ENCODE peak calls at places on chromosomes 16 and 17, in ten cellular contexts. R is EL; Q is stimulated activated CD8-positive, alpha-beta memory T cell treated with anti-CD3 and anti-CD28 coated beads, Interleukin-4, amount 100 ng/mL, for 4 hours; K is AG04450; M is RPMI8226; V is neural crest cell; H is CD8-positive, alpha-beta memory T cell; G is fibroblast of pulmonary artery; J is mammary epithelial cell; A is SK-N-DZ. F is an unnamed sample.

GRCh38 chr17:20896153-20896649 is 146.6 kb downstream of the USP22 start:
- DNase-seq in R (peak), Q (no peak), K (no peak), M (no peak), V (no peak), H (peak), G (peak), J (peak), A (no peak), F (no peak)

GRCh38 chr17:72297326-72298115 is 176.7 kb downstream of the SOX9 start:
- DNase-seq in R (peak), Q (no peak), K (no peak), M (no peak), V (no peak), H (no peak), G (peak), J (peak), A (no peak), F (no peak)

GRCh38 chr17:73492802-73493139 is 151.5 kb downstream of the SDK2 start:
- DNase-seq in R (no peak), Q (no peak), K (no peak), M (no peak), V (no peak), H (no peak), G (no peak), J (no peak), A (peak), F (no peak)

GRCh38 chr17:77315551-77316190 is 174.9 kb downstream of the SEC14L1 start:
- DNase-seq in R (no peak), Q (no peak), K (no peak), M (no peak), V (no peak), H (no peak), G (no peak), J (no peak), A (peak), F (no peak)

GRCh38 chr17:67156269-67157199 is 88.5 kb downstream of the HELZ start:
- DNase-seq in R (peak), Q (no peak), K (no peak), M (no peak), V (no peak), H (no peak), G (peak), J (peak), A (no peak), F (no peak)

GRCh38 chr17:48626470-48627241 is 498 bp upstream of the HOXB9 start:
- DNase-seq in R (peak), Q (no peak), K (no peak), M (no peak), V (no peak), H (peak), G (peak), J (no peak), A (no peak), F (no peak)

GRCh38 chr16:68732741-68733399 is 4.2 kb upstream of the CDH1 start:
- DNase-seq in R (no peak), Q (no peak), K (no peak), M (no peak), V (no peak), H (no peak), G (no peak), J (no peak), A (no peak), F (no peak)

GRCh38 chr17:42493324-42493723 is 34.6 kb downstream of the ATP6V0A1 start:
- DNase-seq in R (no peak), Q (no peak), K (no peak), M (no peak), V (no peak), H (no peak), G (no peak), J (no peak), A (no peak), F (no peak)

GRCh38 chr17:46044989-46045388 is 45.9 kb downstream of the STH start:
- DNase-seq in R (no peak), Q (no peak), K (no peak), M (no peak), V (no peak), H (no peak), G (no peak), J (no peak), A (no peak), F (no peak)

GRCh38 chr16:54282923-54283734 is 3.5 kb downstream of the IRX3 start:
- DNase-seq in R (no peak), Q (no peak), K (no peak), M (no peak), V (no peak), H (no peak), G (no peak), J (peak), A (no peak), F (no peak)

GRCh38 chr16:1950559-1950958 is 3.9 kb downstream of the RPL3L start:
- DNase-seq in R (no peak), Q (no peak), K (no peak), M (no peak), V (no peak), H (no peak), G (no peak), J (no peak), A (no peak), F (no peak)

GRCh38 chr17:62882878-62883277 is 74.8 kb upstream of the MARCHF10 start:
- DNase-seq in R (peak), Q (no peak), K (no peak), M (no peak), V (no peak), H (no peak), G (peak), J (no peak), A (no peak), F (no peak)

GRCh38 chr17:7014995-7015586 is 2.7 kb downstream of the RNASEK start:
- DNase-seq in R (peak), Q (peak), K (no peak), M (peak), V (no peak), H (peak), G (peak), J (peak), A (no peak), F (no peak)

GRCh38 chr17:58338907-58339774 is 10.5 kb upstream of the TSPOAP1 start:
- DNase-seq in R (peak), Q (no peak), K (peak), M (peak), V (no peak), H (no peak), G (peak), J (no peak), A (peak), F (no peak)

GRCh38 chr17:82935944-82936767 is 96.3 kb upstream of the ZNF750 start:
- DNase-seq in R (no peak), Q (no peak), K (no peak), M (no peak), V (no peak), H (no peak), G (no peak), J (no peak), A (no peak), F (no peak)

GRCh38 chr16:52547001-52547833 is at the start of gene TOX3:
- DNase-seq in R (no peak), Q (no peak), K (no peak), M (peak), V (peak), H (no peak), G (no peak), J (no peak), A (peak), F (no peak)

GRCh38 chr17:65588194-65588808 is 26.9 kb upstream of the AXIN2 start:
- DNase-seq in R (no peak), Q (no peak), K (no peak), M (peak), V (no peak), H (no peak), G (no peak), J (no peak), A (no peak), F (no peak)

GRCh38 chr17:62109378-62109902 is 44.4 kb upstream of the MED13 start:
- DNase-seq in R (peak), Q (no peak), K (peak), M (peak), V (peak), H (peak), G (peak), J (peak), A (peak), F (no peak)